ENCODE peak calls at places on chromosomes 11 and 22, in six cellular contexts. A is nucleus accumbens; M is CD4-positive, alpha-beta memory T cell; Z is fibroblast of villous mesenchyme; N is T-helper 1 cell; Y is renal cortical epithelial cell. G is an unnamed sample.
A peak's percentile ranks its signal among the peaks of the same experiment; 100 is the strongest.

GRCh38 chr22:36819112-36819511 is 2.3 kb upstream of the PVALB start:
- DNase-seq in Y (no peak), Z (no peak), N (no peak), M (no peak), A (no peak), G (no peak)

GRCh38 chr11:44957051-44957515 is 6.4 kb upstream of the TP53I11 start:
- DNase-seq in N (no peak), Z (peak; percentile 13), Y (no peak), M (no peak), A (no peak), G (peak; percentile 55)

GRCh38 chr11:63623513-63624140 is 9.4 kb upstream of the PLAAT3 start:
- DNase-seq in A (no peak), Z (no peak), Y (no peak), N (no peak), M (no peak), G (no peak)

GRCh38 chr22:27298387-27299141 is 503.0 kb downstream of the MN1 start:
- DNase-seq in Y (no peak), M (no peak), Z (no peak), N (no peak), A (no peak), G (no peak)

GRCh38 chr11:105466582-105467228 is 143.2 kb upstream of the GRIA4 start:
- DNase-seq in A (no peak), Z (peak; percentile 78), N (no peak), M (no peak), Y (peak; percentile 77), G (peak; percentile 9)

GRCh38 chr11:59429924-59430516 is 3.8 kb upstream of the OR5A2 start:
- DNase-seq in N (no peak), Z (peak; percentile 50), A (no peak), M (peak; percentile 64), Y (peak; percentile 52), G (peak; percentile 72)

GRCh38 chr11:61657566-61657965 is 22.6 kb upstream of the DAGLA start:
- DNase-seq in Y (peak; percentile 47), M (no peak), Z (no peak), N (no peak), A (no peak), G (no peak)

GRCh38 chr22:32328306-32329201 is 29.1 kb upstream of the RFPL3 start:
- DNase-seq in Z (no peak), N (no peak), Y (no peak), M (no peak), A (no peak), G (no peak)

G was measured in hepatocyte.